ENCODE peak calls at places on chromosomes 16 and 17, in five cellular contexts. A, N, T, W and U are unnamed samples.

GRCh38 chr17:49407981-49408501 is 6.6 kb downstream of the PHB1 start:
- DNase-seq in T (peak; percentile 82), N (peak; percentile 68), W (peak; percentile 78), A (peak; percentile 56), U (peak; percentile 93)

GRCh38 chr17:82129095-82129494 is 31.1 kb upstream of the FASN start:
- DNase-seq in N (no peak), A (no peak), W (no peak), T (no peak), U (no peak)

GRCh38 chr17:48160177-48160967 is 52.8 kb downstream of the SNX11 start:
- DNase-seq in W (no peak), A (no peak), N (no peak), T (no peak), U (no peak)

GRCh38 chr16:70746708-70747424 is 54.1 kb downstream of the VAC14 start:
- DNase-seq in T (peak; percentile 88), N (peak; percentile 43), W (peak; percentile 84), A (peak; percentile 91), U (no peak)

GRCh38 chr17:73933164-73933766 is 270.2 kb upstream of the RPL38 start:
- DNase-seq in T (no peak), A (no peak), N (no peak), W (no peak), U (peak; percentile 51)

GRCh38 chr16:77585379-77585778 is 136.9 kb upstream of the NUDT7 start:
- DNase-seq in T (no peak), A (peak; percentile 35), W (no peak), N (no peak), U (no peak)

GRCh38 chr16:27253526-27253930 is 15.0 kb downstream of the NSMCE1 start:
- DNase-seq in A (peak; percentile 83), N (no peak), W (no peak), T (no peak), U (peak; percentile 66)

GRCh38 chr17:49168706-49169105 is 36.1 kb downstream of the B4GALNT2 start:
- DNase-seq in A (no peak), N (no peak), T (no peak), W (no peak), U (no peak)

GRCh38 chr17:19292377-19292711 is 55.2 kb downstream of the EPN2 start:
- DNase-seq in N (no peak), W (no peak), T (no peak), A (no peak), U (no peak)

GRCh38 chr17:38457577-38458371 is 29.5 kb downstream of the ARHGAP23 start:
- DNase-seq in T (no peak), N (no peak), A (no peak), W (no peak), U (no peak)

GRCh38 chr17:50627782-50628601 is 6.7 kb upstream of the ABCC3 start:
- DNase-seq in W (no peak), T (no peak), N (no peak), A (no peak), U (no peak)

GRCh38 chr16:85291302-85292148 is 179.3 kb upstream of the CIBAR2 start:
- DNase-seq in W (peak; percentile 70), A (no peak), N (peak; percentile 63), T (peak; percentile 39), U (no peak)

GRCh38 chr16:85151603-85152413 is 39.5 kb upstream of the CIBAR2 start:
- DNase-seq in T (no peak), A (peak; percentile 84), W (peak; percentile 86), N (peak; percentile 83), U (peak; percentile 95)

GRCh38 chr16:373020-373598 is 2.8 kb upstream of the MRPL28 start:
- DNase-seq in A (no peak), N (no peak), T (no peak), W (no peak), U (peak; percentile 81)

GRCh38 chr16:47553853-47554564 is 92.9 kb downstream of the PHKB start:
- DNase-seq in W (no peak), T (no peak), N (no peak), A (no peak), U (no peak)
- TF ChIP-seq CTCF in W (no peak), T (no peak), N (no peak), A (no peak), U (no peak)

DNA sequence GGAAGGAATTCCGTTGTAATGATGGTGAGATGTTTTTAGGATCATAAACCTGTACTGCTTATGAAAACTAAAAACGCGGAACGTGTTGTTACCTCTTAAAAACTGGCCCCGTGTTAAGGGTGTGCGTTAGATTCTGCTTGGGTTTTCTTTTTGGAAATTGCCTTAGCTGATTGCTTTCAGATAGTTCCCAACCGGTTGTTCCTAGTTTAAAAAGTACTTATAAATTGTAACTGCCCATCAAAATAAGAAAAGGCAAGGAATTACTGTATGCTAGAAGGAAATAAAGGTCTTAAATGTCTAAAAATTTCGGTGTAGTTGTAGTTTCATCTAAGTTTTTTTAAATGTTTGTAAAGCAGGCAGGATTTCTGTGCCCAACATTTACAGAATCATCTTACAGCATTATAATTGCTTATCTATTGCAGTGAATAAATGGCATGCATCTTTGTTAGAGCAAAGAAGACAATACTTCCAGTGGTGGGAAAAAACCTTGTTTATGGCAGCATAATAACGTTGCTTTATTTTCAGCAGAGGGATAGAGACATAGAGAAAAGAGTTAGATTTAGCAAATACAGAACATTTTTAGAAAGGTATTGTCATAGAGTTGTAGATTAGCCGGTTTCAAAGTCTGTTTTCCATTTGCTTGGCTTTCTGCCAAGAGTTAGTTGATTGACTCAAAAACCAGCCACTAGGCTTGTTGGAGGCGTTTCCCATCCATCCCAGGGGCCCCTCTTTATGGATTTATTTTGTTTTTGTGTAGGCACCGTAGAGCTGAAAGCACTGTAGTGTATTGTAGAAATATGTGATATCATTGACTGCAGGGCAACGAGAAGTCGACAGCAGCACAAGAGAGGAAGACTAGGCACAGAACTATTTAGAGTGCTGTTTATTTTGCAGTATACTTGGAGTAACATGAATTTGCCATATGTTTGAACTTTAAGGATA is 1.7 kb downstream of the PPM1D start:
- DNase-seq in N (no peak), A (peak; percentile 91), T (peak; percentile 47), W (no peak), U (no peak)
- TF ChIP-seq CTCF in N (no peak), A (no peak), T (no peak), W (no peak), U (peak; percentile 10)

GRCh38 chr17:57553991-57554825 is 190.9 kb downstream of the CCDC182 start:
- DNase-seq in W (no peak), N (no peak), T (no peak), A (no peak), U (no peak)

GRCh38 chr17:57550671-57551315 is 194.3 kb downstream of the CCDC182 start:
- DNase-seq in N (no peak), W (no peak), T (no peak), A (no peak), U (no peak)

GRCh38 chr17:57553525-57553924 is 191.6 kb downstream of the CCDC182 start:
- DNase-seq in N (no peak), A (peak; percentile 31), W (no peak), T (no peak), U (no peak)

GRCh38 chr17:57551321-57552079 is 193.6 kb downstream of the CCDC182 start:
- DNase-seq in W (no peak), N (no peak), A (no peak), T (no peak), U (no peak)

DNA sequence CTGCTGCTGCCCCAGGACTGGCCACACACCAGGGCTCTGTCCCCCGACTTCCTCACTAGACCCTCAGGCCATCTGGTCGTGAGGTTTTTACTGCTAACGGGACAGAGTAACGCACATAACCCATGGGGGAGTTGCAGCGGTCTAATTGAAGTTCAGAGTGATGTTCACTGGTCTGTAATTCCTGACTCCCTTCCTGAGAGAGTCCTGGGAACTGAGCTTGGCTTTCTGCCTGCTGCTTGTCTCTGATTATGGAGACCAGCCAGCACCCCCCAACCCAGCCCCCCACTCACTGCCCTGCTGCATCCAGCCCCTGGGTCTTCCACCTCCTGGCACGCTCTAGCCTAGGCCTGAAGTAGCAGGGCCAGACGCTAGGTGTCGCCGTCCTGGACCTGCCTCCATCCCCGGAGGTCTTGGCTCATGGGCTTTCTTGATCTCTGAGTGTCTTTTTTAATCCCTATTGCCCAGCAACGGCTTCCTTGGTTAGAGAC is 192.9 kb downstream of the CCDC182 start:
- DNase-seq in A (no peak), W (peak; percentile 70), T (no peak), N (peak; percentile 37), U (no peak)
- TF ChIP-seq CTCF in A (peak; percentile 38), W (peak; percentile 40), T (no peak), N (peak; percentile 37), U (peak; percentile 25)

GRCh38 chr16:63787014-63787413 is 1334.8 kb downstream of the CDH11 start:
- DNase-seq in A (no peak), W (no peak), N (no peak), T (no peak), U (no peak)

GRCh38 chr16:63789603-63790002 is 1332.3 kb downstream of the CDH11 start:
- DNase-seq in W (no peak), T (no peak), N (no peak), A (no peak), U (no peak)
- TF ChIP-seq CTCF in W (no peak), T (no peak), N (no peak), A (no peak), U (no peak)

GRCh38 chr17:43840814-43841213 is 6.2 kb upstream of the CD300LG start:
- DNase-seq in T (no peak), N (no peak), W (no peak), A (peak; percentile 37), U (no peak)
- TF ChIP-seq CTCF in T (no peak), N (peak; percentile 26), W (no peak), A (no peak), U (peak; percentile 27)

DNA sequence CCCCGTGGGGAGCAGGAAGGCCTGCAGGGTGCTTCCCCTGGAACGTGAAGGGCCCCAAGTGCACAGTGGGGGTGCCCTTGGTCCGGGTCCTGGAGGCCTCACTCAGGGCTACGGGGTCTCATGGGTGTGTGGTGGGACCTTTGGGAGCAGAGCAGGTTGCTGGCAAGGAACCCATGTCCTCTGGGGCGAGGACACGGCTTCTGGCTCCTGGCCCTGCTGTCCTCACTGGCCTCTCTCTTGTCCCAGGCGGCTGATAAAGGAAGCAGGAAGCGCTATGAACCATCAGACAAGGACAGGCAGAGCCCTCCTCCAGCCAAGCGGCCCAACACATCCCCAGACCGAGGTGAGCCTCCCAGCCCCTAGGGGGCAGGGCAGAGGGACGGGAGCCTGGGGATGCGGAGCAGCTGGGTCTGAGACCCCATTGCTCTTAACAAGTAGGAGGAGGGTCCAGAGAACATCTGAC is 9.8 kb upstream of the IL17C start:
- DNase-seq in N (peak; percentile 73), T (no peak), A (no peak), W (peak; percentile 60), U (no peak)
- TF ChIP-seq CTCF in N (peak; percentile 54), T (no peak), A (peak; percentile 12), W (peak; percentile 18), U (peak; percentile 41)

DNA sequence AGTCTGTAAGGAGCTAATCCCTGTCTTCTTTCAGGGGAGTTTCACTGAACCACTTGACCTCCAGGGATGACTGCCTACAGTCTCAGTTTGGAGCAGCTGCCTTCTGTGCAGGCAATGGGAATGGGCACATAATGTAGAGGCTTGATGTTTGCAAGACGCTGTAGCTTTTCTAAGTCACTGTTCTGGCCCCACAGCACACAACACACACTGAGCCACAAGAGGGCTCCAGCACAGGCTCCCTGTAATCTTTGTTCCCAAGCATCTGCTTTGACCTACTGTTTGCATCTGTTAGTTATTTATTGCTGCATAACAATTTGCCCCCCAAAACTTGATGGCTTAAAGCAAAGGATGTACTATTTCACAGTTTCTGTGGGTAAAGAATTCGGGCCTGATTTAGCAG is 419.0 kb upstream of the ASIC2 start:
- DNase-seq in W (no peak), N (no peak), T (no peak), A (no peak), U (no peak)
- TF ChIP-seq CTCF in W (no peak), N (no peak), T (no peak), A (no peak), U (no peak)

GRCh38 chr17:14227052-14227451 is 9.6 kb downstream of the CDRT15 start:
- DNase-seq in T (no peak), A (no peak), W (no peak), N (no peak), U (no peak)
- TF ChIP-seq CTCF in T (no peak), A (no peak), W (no peak), N (no peak), U (no peak)